ENCODE peak calls at places on chromosomes 6 and 20, in nine cellular contexts. One of them, this sample, is unnamed. For H3K9me3, the result is how much of the 10 kb centered on the place peaks cover.

GRCh38 chr6:137277971-137278602 is 58.9 kb upstream of the IFNGR1 start:
- DNase-seq in IMR-90: peak
- DNase-seq in vagina: no peak
- DNase-seq in cardiac muscle cell: no peak
- DNase-seq in transverse colon: no peak
- DNase-seq in fibroblast of lung: peak
- DNase-seq in neural progenitor cell: peak
- DNase-seq in adipocyte: peak
- DNase-seq in CD8-positive, alpha-beta T cell: no peak
- DNase-seq in this sample: no peak

GRCh38 chr6:130625825-130626500 is 201.2 kb upstream of the SMLR1 start:
- DNase-seq in fibroblast of lung: peak
- DNase-seq in cardiac muscle cell: no peak
- DNase-seq in CD8-positive, alpha-beta T cell: no peak
- DNase-seq in vagina: no peak
- DNase-seq in adipocyte: peak
- DNase-seq in transverse colon: no peak
- DNase-seq in IMR-90: peak
- DNase-seq in neural progenitor cell: no peak
- DNase-seq in this sample: peak

GRCh38 chr20:60780388-60781025 is 471.6 kb upstream of the CDH4 start:
- DNase-seq in cardiac muscle cell: no peak
- DNase-seq in transverse colon: no peak
- DNase-seq in adipocyte: no peak
- DNase-seq in IMR-90: no peak
- DNase-seq in fibroblast of lung: no peak
- DNase-seq in vagina: no peak
- DNase-seq in CD8-positive, alpha-beta T cell: no peak
- DNase-seq in neural progenitor cell: no peak
- DNase-seq in this sample: no peak

GRCh38 chr6:134560019-134560418 is 242.1 kb upstream of the SGK1 start:
- DNase-seq in vagina: no peak
- DNase-seq in transverse colon: no peak
- DNase-seq in CD8-positive, alpha-beta T cell: no peak
- DNase-seq in fibroblast of lung: no peak
- DNase-seq in neural progenitor cell: no peak
- DNase-seq in IMR-90: no peak
- DNase-seq in cardiac muscle cell: no peak
- DNase-seq in adipocyte: no peak
- DNase-seq in this sample: no peak

GRCh38 chr6:168524644-168525043 is 83.7 kb downstream of the SMOC2 start:
- DNase-seq in IMR-90: no peak
- DNase-seq in vagina: no peak
- DNase-seq in CD8-positive, alpha-beta T cell: no peak
- DNase-seq in fibroblast of lung: no peak
- DNase-seq in adipocyte: no peak
- DNase-seq in transverse colon: no peak
- DNase-seq in neural progenitor cell: peak
- DNase-seq in cardiac muscle cell: no peak
- DNase-seq in this sample: no peak

GRCh38 chr20:17044920-17045319 is 181.9 kb upstream of the PCSK2 start:
- DNase-seq in fibroblast of lung: no peak
- DNase-seq in IMR-90: no peak
- DNase-seq in vagina: no peak
- DNase-seq in cardiac muscle cell: no peak
- DNase-seq in transverse colon: no peak
- DNase-seq in CD8-positive, alpha-beta T cell: no peak
- DNase-seq in adipocyte: no peak
- DNase-seq in neural progenitor cell: no peak
- DNase-seq in this sample: no peak

GRCh38 chr20:49657118-49657901 is 56.4 kb downstream of the B4GALT5 start:
- DNase-seq in vagina: peak
- DNase-seq in cardiac muscle cell: no peak
- DNase-seq in IMR-90: peak
- DNase-seq in transverse colon: no peak
- DNase-seq in neural progenitor cell: no peak
- DNase-seq in CD8-positive, alpha-beta T cell: no peak
- DNase-seq in fibroblast of lung: peak
- DNase-seq in adipocyte: peak
- DNase-seq in this sample: peak

GRCh38 chr6:142313284-142313683 is 11.5 kb downstream of the ADGRG6 start:
- DNase-seq in neural progenitor cell: no peak
- DNase-seq in adipocyte: peak
- DNase-seq in vagina: no peak
- DNase-seq in CD8-positive, alpha-beta T cell: no peak
- DNase-seq in IMR-90: peak
- DNase-seq in cardiac muscle cell: no peak
- DNase-seq in fibroblast of lung: peak
- DNase-seq in transverse colon: no peak
- DNase-seq in this sample: no peak

GRCh38 chr20:40688129-40689099 is 622 bp downstream of the MAFB start:
- DNase-seq in vagina: no peak
- DNase-seq in IMR-90: peak
- DNase-seq in fibroblast of lung: peak
- DNase-seq in transverse colon: no peak
- DNase-seq in cardiac muscle cell: no peak
- DNase-seq in neural progenitor cell: peak
- DNase-seq in CD8-positive, alpha-beta T cell: no peak
- DNase-seq in adipocyte: no peak
- DNase-seq in this sample: no peak

GRCh38 chr6:118717106-118717505 is 65.7 kb upstream of the CEP85L start:
- DNase-seq in vagina: no peak
- DNase-seq in neural progenitor cell: no peak
- DNase-seq in CD8-positive, alpha-beta T cell: no peak
- DNase-seq in adipocyte: no peak
- DNase-seq in IMR-90: no peak
- DNase-seq in transverse colon: no peak
- DNase-seq in cardiac muscle cell: no peak
- DNase-seq in fibroblast of lung: no peak
- DNase-seq in this sample: no peak

GRCh38 chr6:65692109-65692508 is 14.9 kb downstream of the EYS start:
- DNase-seq in vagina: no peak
- DNase-seq in adipocyte: no peak
- DNase-seq in IMR-90: no peak
- DNase-seq in cardiac muscle cell: no peak
- DNase-seq in fibroblast of lung: no peak
- DNase-seq in CD8-positive, alpha-beta T cell: no peak
- DNase-seq in neural progenitor cell: no peak
- DNase-seq in transverse colon: no peak
- DNase-seq in this sample: no peak

GRCh38 chr6:47977314-47977713 is 133.7 kb downstream of the PTCHD4 start:
- DNase-seq in transverse colon: no peak
- DNase-seq in vagina: no peak
- DNase-seq in cardiac muscle cell: peak
- DNase-seq in IMR-90: no peak
- DNase-seq in neural progenitor cell: peak
- DNase-seq in adipocyte: peak
- DNase-seq in fibroblast of lung: no peak
- DNase-seq in CD8-positive, alpha-beta T cell: no peak
- DNase-seq in this sample: no peak

GRCh38 chr20:17985388-17986018 is 16.7 kb downstream of the MGME1 start:
- DNase-seq in cardiac muscle cell: no peak
- DNase-seq in fibroblast of lung: no peak
- DNase-seq in neural progenitor cell: no peak
- DNase-seq in IMR-90: no peak
- DNase-seq in CD8-positive, alpha-beta T cell: no peak
- DNase-seq in adipocyte: no peak
- DNase-seq in vagina: no peak
- DNase-seq in transverse colon: peak
- DNase-seq in this sample: no peak

GRCh38 chr20:12112089-12112474 is 194.4 kb downstream of the BTBD3 start:
- DNase-seq in fibroblast of lung: no peak
- DNase-seq in CD8-positive, alpha-beta T cell: no peak
- DNase-seq in IMR-90: no peak
- DNase-seq in adipocyte: no peak
- DNase-seq in transverse colon: no peak
- DNase-seq in cardiac muscle cell: no peak
- DNase-seq in neural progenitor cell: no peak
- DNase-seq in vagina: no peak
- DNase-seq in this sample: no peak

GRCh38 chr20:42352096-42352495 is 733.9 kb upstream of the CHD6 start:
- DNase-seq in vagina: peak
- DNase-seq in neural progenitor cell: no peak
- DNase-seq in CD8-positive, alpha-beta T cell: no peak
- DNase-seq in cardiac muscle cell: no peak
- DNase-seq in adipocyte: no peak
- DNase-seq in fibroblast of lung: no peak
- DNase-seq in transverse colon: no peak
- DNase-seq in IMR-90: no peak
- DNase-seq in this sample: no peak

GRCh38 chr6:89966250-89966588 is 72.0 kb downstream of the GJA10 start:
- DNase-seq in adipocyte: no peak
- DNase-seq in fibroblast of lung: no peak
- DNase-seq in CD8-positive, alpha-beta T cell: no peak
- DNase-seq in neural progenitor cell: no peak
- DNase-seq in IMR-90: peak
- DNase-seq in vagina: no peak
- DNase-seq in cardiac muscle cell: no peak
- DNase-seq in transverse colon: no peak
- DNase-seq in this sample: no peak

GRCh38 chr6:152355166-152355565 is 282.0 kb downstream of the SYNE1 start:
- DNase-seq in IMR-90: no peak
- DNase-seq in fibroblast of lung: no peak
- DNase-seq in CD8-positive, alpha-beta T cell: no peak
- DNase-seq in vagina: no peak
- DNase-seq in transverse colon: no peak
- DNase-seq in neural progenitor cell: peak
- DNase-seq in adipocyte: no peak
- DNase-seq in cardiac muscle cell: no peak
- DNase-seq in this sample: peak

GRCh38 chr6:5201271-5201670 is 59.5 kb downstream of the LYRM4 start:
- DNase-seq in IMR-90: no peak
- DNase-seq in adipocyte: no peak
- DNase-seq in cardiac muscle cell: no peak
- DNase-seq in transverse colon: no peak
- DNase-seq in fibroblast of lung: peak
- DNase-seq in vagina: no peak
- DNase-seq in CD8-positive, alpha-beta T cell: no peak
- DNase-seq in neural progenitor cell: peak
- DNase-seq in this sample: no peak

GRCh38 chr20:46213946-46214830 is 94.1 kb downstream of the CDH22 start:
- DNase-seq in CD8-positive, alpha-beta T cell: no peak
- DNase-seq in cardiac muscle cell: no peak
- DNase-seq in fibroblast of lung: no peak
- DNase-seq in IMR-90: no peak
- DNase-seq in adipocyte: peak
- DNase-seq in transverse colon: no peak
- DNase-seq in vagina: no peak
- DNase-seq in neural progenitor cell: no peak
- DNase-seq in this sample: no peak

GRCh38 chr20:46212252-46212651 is 94.1 kb downstream of the CD40 start:
- DNase-seq in CD8-positive, alpha-beta T cell: no peak
- DNase-seq in transverse colon: no peak
- DNase-seq in neural progenitor cell: no peak
- DNase-seq in IMR-90: no peak
- DNase-seq in fibroblast of lung: no peak
- DNase-seq in vagina: no peak
- DNase-seq in cardiac muscle cell: no peak
- DNase-seq in adipocyte: no peak
- DNase-seq in this sample: no peak

GRCh38 chr20:46210672-46211330 is 92.7 kb downstream of the CD40 start:
- DNase-seq in neural progenitor cell: peak
- DNase-seq in IMR-90: no peak
- DNase-seq in CD8-positive, alpha-beta T cell: no peak
- DNase-seq in vagina: no peak
- DNase-seq in cardiac muscle cell: peak
- DNase-seq in fibroblast of lung: no peak
- DNase-seq in adipocyte: no peak
- DNase-seq in transverse colon: no peak
- DNase-seq in this sample: no peak

GRCh38 chr20:46211331-46211722 is 93.2 kb downstream of the CD40 start:
- DNase-seq in vagina: no peak
- DNase-seq in cardiac muscle cell: no peak
- DNase-seq in transverse colon: no peak
- DNase-seq in fibroblast of lung: no peak
- DNase-seq in neural progenitor cell: no peak
- DNase-seq in adipocyte: no peak
- DNase-seq in CD8-positive, alpha-beta T cell: no peak
- DNase-seq in IMR-90: no peak
- DNase-seq in this sample: no peak

DNA sequence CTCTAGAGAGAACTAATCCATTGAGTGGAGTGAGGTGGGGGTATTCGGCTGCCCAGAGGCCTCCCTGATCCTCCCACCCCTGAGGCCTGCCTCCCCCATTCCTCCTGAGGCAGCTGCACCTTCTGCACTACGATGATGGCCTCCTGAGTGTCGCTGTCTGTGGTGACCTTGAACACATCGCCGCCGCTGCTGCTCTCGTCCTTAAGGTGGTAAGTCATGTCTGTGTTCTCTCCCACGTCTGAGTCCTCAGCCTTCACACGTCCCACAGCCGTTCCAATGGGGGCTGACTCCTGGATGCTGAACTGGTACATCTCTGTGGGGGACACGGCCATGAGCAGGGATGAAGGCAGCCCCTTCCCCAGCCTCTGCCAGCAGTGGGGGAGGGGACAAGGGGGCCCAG is 94.8 kb downstream of the CD40 start:
- DNase-seq in vagina: no peak
- DNase-seq in fibroblast of lung: no peak
- DNase-seq in adipocyte: no peak
- DNase-seq in neural progenitor cell: no peak
- DNase-seq in IMR-90: no peak
- DNase-seq in CD8-positive, alpha-beta T cell: no peak
- DNase-seq in cardiac muscle cell: no peak
- DNase-seq in transverse colon: no peak
- DNase-seq in this sample: no peak
- H3K9me3 ChIP-seq in vagina: under half
- H3K9me3 ChIP-seq in fibroblast of lung: under half
- H3K9me3 ChIP-seq in adipocyte: under half
- H3K9me3 ChIP-seq in neural progenitor cell: under half
- H3K9me3 ChIP-seq in IMR-90: under half
- H3K9me3 ChIP-seq in CD8-positive, alpha-beta T cell: under half
- H3K9me3 ChIP-seq in cardiac muscle cell: under half
- H3K9me3 ChIP-seq in transverse colon: under half
- H3K9me3 ChIP-seq in this sample: under half

GRCh38 chr6:157825243-157825904 is 2.3 kb downstream of the SNX9 start:
- DNase-seq in cardiac muscle cell: no peak
- DNase-seq in adipocyte: peak
- DNase-seq in fibroblast of lung: peak
- DNase-seq in vagina: no peak
- DNase-seq in IMR-90: peak
- DNase-seq in transverse colon: no peak
- DNase-seq in neural progenitor cell: no peak
- DNase-seq in CD8-positive, alpha-beta T cell: no peak
- DNase-seq in this sample: no peak
- H3K4me3 ChIP-seq in cardiac muscle cell: no peak
- H3K4me3 ChIP-seq in adipocyte: peak
- H3K4me3 ChIP-seq in fibroblast of lung: peak
- H3K4me3 ChIP-seq in vagina: peak
- H3K4me3 ChIP-seq in IMR-90: peak
- H3K4me3 ChIP-seq in transverse colon: no peak
- H3K4me3 ChIP-seq in neural progenitor cell: no peak
- H3K4me3 ChIP-seq in CD8-positive, alpha-beta T cell: no peak
- H3K4me3 ChIP-seq in this sample: no peak

GRCh38 chr20:61230-61629 is 26.2 kb upstream of the DEFB125 start:
- DNase-seq in transverse colon: no peak
- DNase-seq in IMR-90: no peak
- DNase-seq in CD8-positive, alpha-beta T cell: no peak
- DNase-seq in neural progenitor cell: no peak
- DNase-seq in vagina: no peak
- DNase-seq in cardiac muscle cell: no peak
- DNase-seq in adipocyte: no peak
- DNase-seq in fibroblast of lung: no peak
- DNase-seq in this sample: no peak
- H3K9me3 ChIP-seq in transverse colon: under half
- H3K9me3 ChIP-seq in IMR-90: under half
- H3K9me3 ChIP-seq in CD8-positive, alpha-beta T cell: under half
- H3K9me3 ChIP-seq in neural progenitor cell: under half
- H3K9me3 ChIP-seq in vagina: under half
- H3K9me3 ChIP-seq in cardiac muscle cell: under half
- H3K9me3 ChIP-seq in adipocyte: under half
- H3K9me3 ChIP-seq in fibroblast of lung: under half
- H3K9me3 ChIP-seq in this sample: under half

GRCh38 chr20:35870541-35871307 is 83.6 kb downstream of the SCAND1 start:
- DNase-seq in vagina: no peak
- DNase-seq in neural progenitor cell: no peak
- DNase-seq in IMR-90: no peak
- DNase-seq in transverse colon: no peak
- DNase-seq in cardiac muscle cell: no peak
- DNase-seq in fibroblast of lung: peak
- DNase-seq in adipocyte: peak
- DNase-seq in CD8-positive, alpha-beta T cell: no peak
- DNase-seq in this sample: no peak
- H3K4me3 ChIP-seq in vagina: no peak
- H3K4me3 ChIP-seq in neural progenitor cell: no peak
- H3K4me3 ChIP-seq in IMR-90: peak
- H3K4me3 ChIP-seq in transverse colon: no peak
- H3K4me3 ChIP-seq in cardiac muscle cell: no peak
- H3K4me3 ChIP-seq in fibroblast of lung: peak
- H3K4me3 ChIP-seq in adipocyte: peak
- H3K4me3 ChIP-seq in CD8-positive, alpha-beta T cell: no peak
- H3K4me3 ChIP-seq in this sample: no peak

This sample was measured in HAP-1.